ENCODE peak calls at places on chromosomes 5 and 9, in five cellular contexts. E is fibroblast of mammary gland; I is CD4-positive, alpha-beta T cell; U is GM12865; A is Calu3. D is an unnamed sample.
A peak's percentile ranks its signal among the peaks of the same experiment; 100 is the strongest.

GRCh38 chr9:127943011-127943662 is 5.5 kb upstream of the DPM2 start:
- DNase-seq in E (no peak), I (no peak), U (no peak), A (no peak), D (no peak)

GRCh38 chr5:141135030-141135717 is at the start of gene PCDHB5:
- DNase-seq in E (peak; percentile 9), I (no peak), U (no peak), A (no peak), D (no peak)

GRCh38 chr9:1707291-1707690 is 307.9 kb upstream of the SMARCA2 start:
- DNase-seq in E (no peak), I (no peak), U (no peak), A (no peak), D (no peak)

GRCh38 chr9:91843623-91844111 is 106.4 kb downstream of the ROR2 start:
- DNase-seq in E (peak; percentile 79), I (no peak), U (no peak), A (no peak), D (no peak)

GRCh38 chr5:65262590-65263189 is 219.0 kb downstream of the ADAMTS6 start:
- DNase-seq in E (peak; percentile 92), I (no peak), U (no peak), A (no peak), D (no peak)

GRCh38 chr5:138448070-138448469 is 9.2 kb downstream of the REEP2 start:
- DNase-seq in E (no peak), I (no peak), U (no peak), A (no peak), D (no peak)

GRCh38 chr5:98770158-98770910 is 3.1 kb upstream of the RGMB start:
- DNase-seq in E (peak; percentile 69), I (no peak), U (peak; percentile 49), A (peak; percentile 58), D (peak; percentile 50)

GRCh38 chr5:6573651-6574101 is 59.2 kb downstream of the NSUN2 start:
- DNase-seq in E (no peak), I (no peak), U (no peak), A (no peak), D (no peak)

GRCh38 chr5:40733842-40734563 is 21.8 kb downstream of the TTC33 start:
- DNase-seq in E (no peak), I (no peak), U (no peak), A (no peak), D (no peak)

GRCh38 chr5:72829707-72830106 is 13.2 kb downstream of the TNPO1 start:
- DNase-seq in E (no peak), I (no peak), U (no peak), A (no peak), D (no peak)

GRCh38 chr9:86082870-86083269 is 16.5 kb downstream of the GOLM1 start:
- DNase-seq in E (no peak), I (no peak), U (no peak), A (no peak), D (no peak)

GRCh38 chr5:160496334-160496733 is 74.7 kb downstream of the PTTG1 start:
- DNase-seq in E (no peak), I (no peak), U (peak; percentile 59), A (no peak), D (no peak)

GRCh38 chr9:124805186-124805585 is 28.3 kb downstream of the OLFML2A start:
- DNase-seq in E (no peak), I (no peak), U (no peak), A (no peak), D (no peak)

GRCh38 chr5:122612901-122613300 is 162.0 kb upstream of the SNX2 start:
- DNase-seq in E (no peak), I (no peak), U (no peak), A (no peak), D (no peak)

GRCh38 chr5:57841671-57842375 is 359.2 kb upstream of the ACTBL2 start:
- DNase-seq in E (peak; percentile 82), I (no peak), U (no peak), A (peak; percentile 50), D (no peak)

GRCh38 chr9:125409637-125410521 is 148.3 kb downstream of the GAPVD1 start:
- DNase-seq in E (peak; percentile 50), I (peak; percentile 15), U (peak; percentile 51), A (peak; percentile 9), D (peak; percentile 82)

GRCh38 chr5:115480245-115480644 is 64.3 kb downstream of the FEM1C start:
- DNase-seq in E (no peak), I (no peak), U (peak; percentile 43), A (no peak), D (no peak)

DNA sequence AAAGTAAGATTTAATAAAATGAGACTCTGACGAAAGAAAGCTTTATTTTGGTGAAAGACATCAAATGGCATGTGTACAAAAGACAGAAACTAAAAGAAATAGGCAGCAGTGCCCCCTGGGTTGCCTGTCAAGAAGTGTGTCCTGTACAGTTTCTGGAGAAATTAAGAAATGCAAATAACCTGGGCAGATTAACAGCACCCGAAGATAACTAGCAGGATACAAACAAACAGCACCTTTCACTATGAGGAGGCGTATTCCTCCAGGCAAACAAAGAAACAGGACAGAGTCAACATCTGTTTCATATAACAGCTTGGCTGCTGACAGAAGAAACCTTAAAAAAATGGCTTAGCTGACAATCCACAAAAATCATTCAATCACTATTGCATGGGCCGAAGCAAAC is 162.3 kb downstream of the ARL15 start:
- DNase-seq in E (peak; percentile 46), I (no peak), U (no peak), A (no peak), D (no peak)
- TF ChIP-seq CTCF in E (peak; percentile 39), I (no peak), U (no peak), A (no peak), D (no peak)

GRCh38 chr5:132901036-132901435 is 27.6 kb downstream of the LEAP2 start:
- DNase-seq in E (no peak), I (no peak), U (no peak), A (no peak), D (no peak)

GRCh38 chr5:132901730-132902129 is 28.3 kb downstream of the LEAP2 start:
- DNase-seq in E (no peak), I (no peak), U (no peak), A (no peak), D (no peak)

GRCh38 chr5:132909702-132910101 is 36.2 kb downstream of the LEAP2 start:
- DNase-seq in E (no peak), I (no peak), U (no peak), A (no peak), D (no peak)

GRCh38 chr5:132907161-132907560 is 33.7 kb downstream of the LEAP2 start:
- DNase-seq in E (no peak), I (no peak), U (no peak), A (no peak), D (no peak)

DNA sequence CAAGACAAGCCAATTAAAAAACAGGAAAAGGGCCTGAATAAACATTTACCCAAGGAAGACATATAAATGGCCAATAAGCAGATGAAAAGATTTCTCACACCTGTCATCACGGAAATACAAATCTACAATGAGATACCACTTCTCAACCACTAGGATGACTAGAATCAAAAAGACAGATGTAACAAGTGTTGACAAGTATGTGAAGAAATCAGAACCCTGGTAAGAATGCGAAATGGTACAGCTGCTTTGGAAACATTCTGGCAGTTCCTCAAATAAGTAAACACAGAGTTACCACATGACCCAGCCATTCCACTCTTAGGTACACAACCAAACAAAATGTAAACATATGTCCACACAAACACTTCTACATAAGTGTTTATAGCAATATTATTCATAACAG is 32.5 kb downstream of the LEAP2 start:
- DNase-seq in E (peak; percentile 39), I (no peak), U (no peak), A (no peak), D (no peak)
- TF ChIP-seq CTCF in E (no peak), I (no peak), U (no peak), A (no peak), D (no peak)

GRCh38 chr9:25716220-25716872 is 38.1 kb upstream of the TUSC1 start:
- DNase-seq in E (peak; percentile 60), I (no peak), U (no peak), A (peak; percentile 29), D (no peak)
- TF ChIP-seq CTCF in E (peak; percentile 56), I (no peak), U (no peak), A (no peak), D (no peak)

GRCh38 chr5:82259172-82259800 is 18.9 kb downstream of the RPS23 start:
- DNase-seq in E (peak; percentile 53), I (no peak), U (no peak), A (no peak), D (peak; percentile 31)
- TF ChIP-seq CTCF in E (peak; percentile 47), I (peak; percentile 28), U (peak; percentile 38), A (no peak), D (peak; percentile 33)

DNA sequence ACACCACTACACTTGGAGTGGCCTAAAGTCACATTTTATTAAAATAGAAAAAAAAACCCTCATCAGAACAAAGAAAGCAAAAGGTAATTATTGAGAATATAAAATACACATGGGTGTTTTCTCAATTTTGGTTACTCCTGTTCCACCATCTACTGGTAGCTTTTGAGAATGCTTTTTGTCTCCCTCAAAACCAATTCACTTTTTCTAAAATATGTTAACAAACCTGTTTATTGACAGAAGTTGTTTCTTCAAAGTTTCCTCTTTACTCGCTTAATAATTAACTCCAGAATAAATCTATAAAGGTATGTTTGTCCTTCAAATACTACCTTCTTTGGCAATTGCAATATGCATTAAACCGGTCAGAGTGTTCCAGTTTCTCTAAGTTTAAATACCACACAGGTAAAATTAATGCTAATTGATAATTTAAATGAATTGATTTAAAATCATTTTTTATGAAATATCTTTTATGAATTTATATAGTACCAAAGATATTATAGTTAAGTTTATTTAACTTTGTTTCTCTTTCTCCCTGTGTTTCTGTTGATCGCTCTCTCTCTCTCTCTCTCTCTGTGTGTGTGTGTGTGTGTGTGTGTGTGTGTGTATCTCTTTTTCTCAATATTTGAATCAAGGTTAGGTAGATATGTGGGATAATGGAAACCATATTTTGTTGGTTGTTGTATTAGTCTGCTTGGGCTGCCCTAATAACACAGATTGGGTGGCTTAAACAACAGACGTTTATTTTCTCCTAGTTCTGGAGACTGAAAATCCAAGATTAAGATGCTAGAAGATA is 487.4 kb downstream of the PRDM9 start:
- DNase-seq in E (no peak), I (no peak), U (no peak), A (no peak), D (no peak)
- TF ChIP-seq CTCF in E (no peak), I (no peak), U (no peak), A (no peak), D (no peak)

GRCh38 chr9:2872307-2872940 is 28.5 kb upstream of the PUM3 start:
- DNase-seq in E (peak; percentile 45), I (no peak), U (no peak), A (peak; percentile 2), D (no peak)
- TF ChIP-seq CTCF in E (peak; percentile 34), I (peak; percentile 19), U (no peak), A (no peak), D (peak; percentile 5)

DNA sequence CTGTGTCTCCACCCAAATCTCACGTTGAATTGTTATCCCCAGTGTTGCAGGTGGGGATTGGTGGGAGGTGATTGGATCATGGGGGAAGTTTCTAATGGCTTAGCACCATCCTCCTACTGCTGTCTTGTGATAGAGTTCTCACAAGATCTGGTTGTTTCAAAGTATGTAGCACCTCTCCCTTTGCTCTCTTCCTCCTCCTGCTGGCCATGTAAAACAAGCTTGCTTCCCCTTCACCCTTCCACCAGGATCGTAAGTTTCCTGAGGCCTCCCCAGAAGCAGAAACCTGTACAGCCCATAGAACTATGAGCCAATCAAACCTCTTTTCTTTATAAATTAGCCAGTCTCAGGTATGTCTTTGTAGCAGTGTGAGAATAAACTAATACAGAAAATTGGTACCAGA is 214.7 kb upstream of the C9orf72 start:
- DNase-seq in E (no peak), I (no peak), U (no peak), A (peak; percentile 8), D (no peak)
- TF ChIP-seq CTCF in E (no peak), I (no peak), U (no peak), A (no peak), D (no peak)

D was measured in GM13976.